ENCODE peak calls at places on chromosome 20, in eight cellular contexts. V is left ventricle myocardium inferior; F is SJSA1; B is effector memory CD4-positive, alpha-beta T cell; C is right cardiac atrium; U is pancreas; J is esophagus muscularis mucosa; R is A549. D is an unnamed sample.

GRCh38 chr20:16444056-16444777 is 129.0 kb downstream of the KIF16B start:
- DNase-seq in V (no peak), F (no peak), B (no peak), C (no peak), U (no peak), J (peak; percentile 24), R (no peak), D (no peak)

GRCh38 chr20:10603378-10603777 is 70.4 kb downstream of the JAG1 start:
- DNase-seq in V (no peak), F (no peak), B (no peak), C (no peak), U (no peak), J (no peak), R (no peak), D (no peak)

GRCh38 chr20:4813076-4813838 is 91.5 kb downstream of the PRND start:
- DNase-seq in V (no peak), F (no peak), B (no peak), C (peak; percentile 77), U (no peak), J (no peak), R (no peak), D (peak; percentile 30)

GRCh38 chr20:57476073-57476526 is 48.8 kb downstream of the CTCFL start:
- DNase-seq in V (no peak), F (no peak), B (no peak), C (no peak), U (no peak), J (no peak), R (no peak), D (no peak)

GRCh38 chr20:49447946-49448809 is 34.3 kb downstream of the KCNB1 start:
- DNase-seq in V (peak; percentile 36), F (no peak), B (no peak), C (peak; percentile 88), U (no peak), J (no peak), R (no peak), D (no peak)

GRCh38 chr20:9458075-9458818 is 56.1 kb upstream of the LAMP5 start:
- DNase-seq in V (no peak), F (no peak), B (no peak), C (no peak), U (no peak), J (no peak), R (peak; percentile 38), D (no peak)

GRCh38 chr20:16115891-16116577 is 457.2 kb downstream of the KIF16B start:
- DNase-seq in V (peak; percentile 39), F (no peak), B (no peak), C (peak; percentile 69), U (no peak), J (peak; percentile 90), R (no peak), D (no peak)

GRCh38 chr20:50526403-50526989 is 16.3 kb downstream of the PTPN1 start:
- DNase-seq in V (no peak), F (no peak), B (no peak), C (no peak), U (no peak), J (peak; percentile 75), R (no peak), D (no peak)

GRCh38 chr20:41004561-41005360 is 23.9 kb upstream of the TOP1 start:
- DNase-seq in V (no peak), F (no peak), B (no peak), C (no peak), U (no peak), J (no peak), R (no peak), D (no peak)

GRCh38 chr20:48490976-48491657 is 336.7 kb downstream of the PREX1 start:
- DNase-seq in V (no peak), F (no peak), B (no peak), C (no peak), U (no peak), J (no peak), R (no peak), D (no peak)

GRCh38 chr20:6045566-6045965 is 8.3 kb downstream of the LRRN4 start:
- DNase-seq in V (no peak), F (no peak), B (no peak), C (no peak), U (no peak), J (no peak), R (no peak), D (no peak)

GRCh38 chr20:62020935-62021701 is 44.6 kb downstream of the TAF4 start:
- DNase-seq in V (peak; percentile 78), F (no peak), B (no peak), C (peak; percentile 90), U (no peak), J (no peak), R (no peak), D (peak; percentile 69)

GRCh38 chr20:11459090-11459877 is 458.4 kb upstream of the BTBD3 start:
- DNase-seq in V (no peak), F (no peak), B (no peak), C (no peak), U (no peak), J (no peak), R (no peak), D (no peak)

GRCh38 chr20:63955281-63955845 is 853 bp downstream of the UCKL1 start:
- DNase-seq in V (peak; percentile 53), F (no peak), B (peak; percentile 29), C (peak; percentile 82), U (peak; percentile 52), J (no peak), R (peak; percentile 36), D (no peak)

GRCh38 chr20:47776639-47777038 is 8.6 kb downstream of the SULF2 start:
- DNase-seq in V (no peak), F (no peak), B (no peak), C (no peak), U (no peak), J (no peak), R (no peak), D (no peak)

GRCh38 chr20:47231382-47232042 is 125.0 kb downstream of the ZMYND8 start:
- DNase-seq in V (no peak), F (no peak), B (no peak), C (no peak), U (no peak), J (no peak), R (no peak), D (no peak)

GRCh38 chr20:1389703-1390385 is 3.0 kb downstream of the FKBP1A start:
- DNase-seq in V (no peak), F (no peak), B (no peak), C (no peak), U (no peak), J (peak; percentile 83), R (no peak), D (no peak)

GRCh38 chr20:43954704-43955243 is 40.1 kb downstream of the TOX2 start:
- DNase-seq in V (no peak), F (no peak), B (no peak), C (no peak), U (no peak), J (no peak), R (no peak), D (no peak)
- H3K4me3 ChIP-seq in V (no peak overlapping the region), F (no peak overlapping the region), B (no peak overlapping the region), C (no peak overlapping the region), U (no peak overlapping the region), J (no peak overlapping the region), R (no peak overlapping the region), D (no peak overlapping the region)

DNA sequence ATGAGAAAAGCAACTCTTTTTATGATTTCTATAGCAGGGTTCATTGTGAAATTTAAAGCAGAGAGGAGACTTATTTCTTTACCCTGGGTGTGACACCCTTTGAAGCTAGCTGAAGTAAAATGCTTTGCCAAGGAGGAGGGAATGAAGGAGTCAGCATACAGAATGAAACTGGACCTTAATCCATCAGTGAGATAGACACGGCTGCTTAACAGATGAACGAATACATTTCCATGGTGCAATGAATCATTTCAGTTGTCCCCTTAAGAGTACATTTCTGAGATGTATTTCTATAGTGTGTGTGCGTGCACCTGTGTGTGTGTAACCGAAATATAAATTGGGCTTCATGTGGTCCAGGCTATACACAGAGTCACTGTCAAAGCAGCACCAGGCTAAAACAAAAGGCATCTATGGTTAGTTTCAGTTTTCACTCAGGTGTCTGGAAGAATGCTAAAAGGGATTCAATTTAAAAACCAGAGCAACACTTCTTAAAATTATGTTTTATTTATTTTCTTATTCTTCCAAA is 73.9 kb upstream of the CD93 start:
- DNase-seq in V (no peak), F (no peak), B (no peak), C (no peak), U (no peak), J (no peak), R (no peak), D (no peak)
- H3K4me1 ChIP-seq in V (peaks cover 78% of the 10 kb centered on the region), F (peaks cover 29% of the 10 kb centered on the region), B (peaks cover 4% of the 10 kb centered on the region), C (peaks cover 16% of the 10 kb centered on the region), U (no peaks in the 10 kb centered on the region), J (peaks cover 42% of the 10 kb centered on the region), R (peaks cover 27% of the 10 kb centered on the region), D (peaks cover 6% of the 10 kb centered on the region)

DNA sequence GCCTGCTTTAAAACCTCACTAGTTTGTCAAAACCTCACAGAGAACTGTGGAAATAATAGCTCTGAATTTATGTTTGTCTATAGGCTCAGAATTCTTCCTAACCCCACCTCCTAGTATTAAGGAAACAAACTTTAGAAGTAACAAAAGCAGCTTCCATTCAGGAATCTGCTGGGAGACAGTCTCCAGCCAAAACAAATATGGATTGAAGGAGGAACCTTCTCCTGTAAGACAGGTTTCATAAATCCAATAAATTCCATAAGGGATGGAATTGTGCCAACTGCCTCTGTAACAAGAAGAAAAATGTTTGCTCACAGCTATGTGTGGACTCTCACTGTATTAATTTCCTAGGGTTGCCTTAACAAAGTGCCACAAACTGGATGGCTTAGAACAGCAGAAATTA is 7.5 kb downstream of the SYCP2 start:
- DNase-seq in V (no peak), F (no peak), B (no peak), C (no peak), U (no peak), J (no peak), R (peak; percentile 45), D (no peak)
- H3K27ac ChIP-seq in V (no peak overlapping the region), F (no peak overlapping the region), B (no peak overlapping the region), C (no peak overlapping the region), U (peak overlapping the region; percentile 13), J (no peak overlapping the region), R (no peak overlapping the region), D (no peak overlapping the region)

GRCh38 chr20:53918010-53918311 is 152.4 kb downstream of the BCAS1 start:
- DNase-seq in V (no peak), F (no peak), B (no peak), C (no peak), U (no peak), J (no peak), R (no peak), D (no peak)

GRCh38 chr20:53915459-53916172 is 154.8 kb downstream of the BCAS1 start:
- DNase-seq in V (peak; percentile 95), F (peak; percentile 97), B (peak; percentile 90), C (peak; percentile 99), U (peak; percentile 93), J (peak; percentile 98), R (peak; percentile 89), D (peak; percentile 92)

GRCh38 chr20:53917145-53918009 is 153.0 kb downstream of the BCAS1 start:
- DNase-seq in V (peak; percentile 41), F (no peak), B (no peak), C (peak; percentile 77), U (no peak), J (no peak), R (no peak), D (peak; percentile 46)

GRCh38 chr20:53914861-53915458 is 155.4 kb downstream of the BCAS1 start:
- DNase-seq in V (no peak), F (no peak), B (no peak), C (no peak), U (no peak), J (no peak), R (no peak), D (no peak)

GRCh38 chr20:53916173-53916512 is 154.3 kb downstream of the BCAS1 start:
- DNase-seq in V (no peak), F (no peak), B (no peak), C (no peak), U (no peak), J (no peak), R (no peak), D (no peak)
- H3K4me3 ChIP-seq in V (peak overlapping the region; percentile 74), F (peak overlapping the region; percentile 39), B (peak overlapping the region; percentile 67), C (peak overlapping the region; percentile 60), U (no peak overlapping the region), J (peak overlapping the region; percentile 63), R (peak overlapping the region; percentile 54), D (no peak overlapping the region)

D was measured in ovary.